ENCODE peak calls at places on chromosomes 16 and 17, in eight cellular contexts. One of them, this sample, is unnamed.

GRCh38 chr17:33038740-33039139 is 47.1 kb downstream of the SPACA3 start:
- DNase-seq in amniotic stem cell: no peak
- DNase-seq in activated CD4-positive, alpha-beta T cell treated with anti-CD3 and anti-CD28 coated beads for 24 hours: no peak
- DNase-seq in GM04504: no peak
- DNase-seq in heart left ventricle: peak
- DNase-seq in testis: peak
- DNase-seq in cardiac muscle cell: peak
- DNase-seq in H1: peak
- DNase-seq in this sample: peak

GRCh38 chr17:74016504-74016903 is 187.0 kb upstream of the RPL38 start:
- DNase-seq in amniotic stem cell: no peak
- DNase-seq in activated CD4-positive, alpha-beta T cell treated with anti-CD3 and anti-CD28 coated beads for 24 hours: no peak
- DNase-seq in GM04504: no peak
- DNase-seq in heart left ventricle: no peak
- DNase-seq in testis: no peak
- DNase-seq in cardiac muscle cell: no peak
- DNase-seq in H1: no peak
- DNase-seq in this sample: no peak

GRCh38 chr17:3003401-3004149 is 59.8 kb downstream of the OR1D5 start:
- DNase-seq in amniotic stem cell: no peak
- DNase-seq in activated CD4-positive, alpha-beta T cell treated with anti-CD3 and anti-CD28 coated beads for 24 hours: no peak
- DNase-seq in GM04504: no peak
- DNase-seq in heart left ventricle: peak
- DNase-seq in testis: no peak
- DNase-seq in cardiac muscle cell: no peak
- DNase-seq in H1: no peak
- DNase-seq in this sample: no peak

GRCh38 chr17:34840758-34841157 is 120.5 kb downstream of the CCT6B start:
- DNase-seq in amniotic stem cell: no peak
- DNase-seq in activated CD4-positive, alpha-beta T cell treated with anti-CD3 and anti-CD28 coated beads for 24 hours: no peak
- DNase-seq in GM04504: no peak
- DNase-seq in heart left ventricle: no peak
- DNase-seq in testis: no peak
- DNase-seq in cardiac muscle cell: peak
- DNase-seq in H1: peak
- DNase-seq in this sample: no peak

GRCh38 chr17:68080411-68081150 is 45.0 kb downstream of the KPNA2 start:
- DNase-seq in amniotic stem cell: no peak
- DNase-seq in activated CD4-positive, alpha-beta T cell treated with anti-CD3 and anti-CD28 coated beads for 24 hours: no peak
- DNase-seq in GM04504: no peak
- DNase-seq in heart left ventricle: no peak
- DNase-seq in testis: no peak
- DNase-seq in cardiac muscle cell: no peak
- DNase-seq in H1: no peak
- DNase-seq in this sample: no peak

GRCh38 chr16:12497558-12497957 is 306.1 kb downstream of the CPPED1 start:
- DNase-seq in amniotic stem cell: no peak
- DNase-seq in activated CD4-positive, alpha-beta T cell treated with anti-CD3 and anti-CD28 coated beads for 24 hours: no peak
- DNase-seq in GM04504: no peak
- DNase-seq in heart left ventricle: no peak
- DNase-seq in testis: no peak
- DNase-seq in cardiac muscle cell: no peak
- DNase-seq in H1: no peak
- DNase-seq in this sample: no peak

GRCh38 chr16:88526906-88527185 is 43.4 kb upstream of the ZC3H18 start:
- DNase-seq in amniotic stem cell: no peak
- DNase-seq in activated CD4-positive, alpha-beta T cell treated with anti-CD3 and anti-CD28 coated beads for 24 hours: no peak
- DNase-seq in GM04504: no peak
- DNase-seq in heart left ventricle: no peak
- DNase-seq in testis: no peak
- DNase-seq in cardiac muscle cell: no peak
- DNase-seq in H1: no peak
- DNase-seq in this sample: no peak

GRCh38 chr17:59479141-59479540 is 86.3 kb upstream of the DHX40 start:
- DNase-seq in amniotic stem cell: no peak
- DNase-seq in activated CD4-positive, alpha-beta T cell treated with anti-CD3 and anti-CD28 coated beads for 24 hours: no peak
- DNase-seq in GM04504: no peak
- DNase-seq in heart left ventricle: no peak
- DNase-seq in testis: no peak
- DNase-seq in cardiac muscle cell: no peak
- DNase-seq in H1: no peak
- DNase-seq in this sample: no peak

GRCh38 chr16:2854700-2855309 is 3.2 kb downstream of the PRSS22 start:
- DNase-seq in amniotic stem cell: no peak
- DNase-seq in activated CD4-positive, alpha-beta T cell treated with anti-CD3 and anti-CD28 coated beads for 24 hours: no peak
- DNase-seq in GM04504: no peak
- DNase-seq in heart left ventricle: no peak
- DNase-seq in testis: no peak
- DNase-seq in cardiac muscle cell: no peak
- DNase-seq in H1: peak
- DNase-seq in this sample: peak

GRCh38 chr17:79125503-79125902 is 50.9 kb downstream of the ENGASE start:
- DNase-seq in amniotic stem cell: no peak
- DNase-seq in activated CD4-positive, alpha-beta T cell treated with anti-CD3 and anti-CD28 coated beads for 24 hours: no peak
- DNase-seq in GM04504: no peak
- DNase-seq in heart left ventricle: no peak
- DNase-seq in testis: no peak
- DNase-seq in cardiac muscle cell: no peak
- DNase-seq in H1: no peak
- DNase-seq in this sample: no peak

GRCh38 chr17:78168906-78169793 is 769 bp downstream of the SYNGR2 start:
- DNase-seq in amniotic stem cell: peak
- DNase-seq in activated CD4-positive, alpha-beta T cell treated with anti-CD3 and anti-CD28 coated beads for 24 hours: peak
- DNase-seq in GM04504: no peak
- DNase-seq in heart left ventricle: peak
- DNase-seq in testis: peak
- DNase-seq in cardiac muscle cell: no peak
- DNase-seq in H1: peak
- DNase-seq in this sample: peak

GRCh38 chr16:19515765-19516164 is 6.1 kb downstream of the GDE1 start:
- DNase-seq in amniotic stem cell: no peak
- DNase-seq in activated CD4-positive, alpha-beta T cell treated with anti-CD3 and anti-CD28 coated beads for 24 hours: no peak
- DNase-seq in GM04504: no peak
- DNase-seq in heart left ventricle: no peak
- DNase-seq in testis: no peak
- DNase-seq in cardiac muscle cell: no peak
- DNase-seq in H1: no peak
- DNase-seq in this sample: no peak

GRCh38 chr17:49968380-49969133 is 433 bp upstream of the DLX4 start:
- DNase-seq in amniotic stem cell: peak
- DNase-seq in activated CD4-positive, alpha-beta T cell treated with anti-CD3 and anti-CD28 coated beads for 24 hours: peak
- DNase-seq in GM04504: peak
- DNase-seq in heart left ventricle: peak
- DNase-seq in testis: peak
- DNase-seq in cardiac muscle cell: peak
- DNase-seq in H1: peak
- DNase-seq in this sample: peak

GRCh38 chr17:75549246-75550138 is 24.0 kb downstream of the LLGL2 start:
- DNase-seq in amniotic stem cell: no peak
- DNase-seq in activated CD4-positive, alpha-beta T cell treated with anti-CD3 and anti-CD28 coated beads for 24 hours: no peak
- DNase-seq in GM04504: no peak
- DNase-seq in heart left ventricle: no peak
- DNase-seq in testis: no peak
- DNase-seq in cardiac muscle cell: no peak
- DNase-seq in H1: peak
- DNase-seq in this sample: no peak

GRCh38 chr17:38568845-38569510 is 36.8 kb downstream of the SRCIN1 start:
- DNase-seq in amniotic stem cell: no peak
- DNase-seq in activated CD4-positive, alpha-beta T cell treated with anti-CD3 and anti-CD28 coated beads for 24 hours: no peak
- DNase-seq in GM04504: no peak
- DNase-seq in heart left ventricle: no peak
- DNase-seq in testis: no peak
- DNase-seq in cardiac muscle cell: no peak
- DNase-seq in H1: no peak
- DNase-seq in this sample: no peak

GRCh38 chr16:74296120-74296464 is 522 bp upstream of the PSMD7 start:
- DNase-seq in amniotic stem cell: no peak
- DNase-seq in activated CD4-positive, alpha-beta T cell treated with anti-CD3 and anti-CD28 coated beads for 24 hours: no peak
- DNase-seq in GM04504: no peak
- DNase-seq in heart left ventricle: no peak
- DNase-seq in testis: no peak
- DNase-seq in cardiac muscle cell: no peak
- DNase-seq in H1: no peak
- DNase-seq in this sample: no peak

GRCh38 chr17:71237903-71238538 is 882.8 kb upstream of the SOX9 start:
- DNase-seq in amniotic stem cell: no peak
- DNase-seq in activated CD4-positive, alpha-beta T cell treated with anti-CD3 and anti-CD28 coated beads for 24 hours: no peak
- DNase-seq in GM04504: peak
- DNase-seq in heart left ventricle: no peak
- DNase-seq in testis: no peak
- DNase-seq in cardiac muscle cell: peak
- DNase-seq in H1: no peak
- DNase-seq in this sample: peak

GRCh38 chr17:79500738-79501533 is 109.9 kb downstream of the RBFOX3 start:
- DNase-seq in amniotic stem cell: no peak
- DNase-seq in activated CD4-positive, alpha-beta T cell treated with anti-CD3 and anti-CD28 coated beads for 24 hours: no peak
- DNase-seq in GM04504: no peak
- DNase-seq in heart left ventricle: no peak
- DNase-seq in testis: no peak
- DNase-seq in cardiac muscle cell: no peak
- DNase-seq in H1: no peak
- DNase-seq in this sample: no peak

GRCh38 chr16:52805559-52806168 is 247.0 kb downstream of the CHD9NB start:
- DNase-seq in amniotic stem cell: no peak
- DNase-seq in activated CD4-positive, alpha-beta T cell treated with anti-CD3 and anti-CD28 coated beads for 24 hours: no peak
- DNase-seq in GM04504: no peak
- DNase-seq in heart left ventricle: no peak
- DNase-seq in testis: no peak
- DNase-seq in cardiac muscle cell: no peak
- DNase-seq in H1: no peak
- DNase-seq in this sample: no peak

GRCh38 chr16:58638148-58639036 is 8.8 kb upstream of the CNOT1 start:
- DNase-seq in amniotic stem cell: peak
- DNase-seq in activated CD4-positive, alpha-beta T cell treated with anti-CD3 and anti-CD28 coated beads for 24 hours: no peak
- DNase-seq in GM04504: peak
- DNase-seq in heart left ventricle: peak
- DNase-seq in testis: peak
- DNase-seq in cardiac muscle cell: peak
- DNase-seq in H1: no peak
- DNase-seq in this sample: no peak

GRCh38 chr16:14325921-14326401 is 254.8 kb downstream of the MRTFB start:
- DNase-seq in amniotic stem cell: no peak
- DNase-seq in activated CD4-positive, alpha-beta T cell treated with anti-CD3 and anti-CD28 coated beads for 24 hours: no peak
- DNase-seq in GM04504: no peak
- DNase-seq in heart left ventricle: peak
- DNase-seq in testis: peak
- DNase-seq in cardiac muscle cell: peak
- DNase-seq in H1: no peak
- DNase-seq in this sample: peak

GRCh38 chr17:78535285-78536197 is 41.7 kb downstream of the DNAH17 start:
- DNase-seq in amniotic stem cell: no peak
- DNase-seq in activated CD4-positive, alpha-beta T cell treated with anti-CD3 and anti-CD28 coated beads for 24 hours: no peak
- DNase-seq in GM04504: no peak
- DNase-seq in heart left ventricle: no peak
- DNase-seq in testis: no peak
- DNase-seq in cardiac muscle cell: no peak
- DNase-seq in H1: no peak
- DNase-seq in this sample: no peak

GRCh38 chr16:85658504-85659326 is 30.0 kb downstream of the GINS2 start:
- DNase-seq in amniotic stem cell: no peak
- DNase-seq in activated CD4-positive, alpha-beta T cell treated with anti-CD3 and anti-CD28 coated beads for 24 hours: no peak
- DNase-seq in GM04504: no peak
- DNase-seq in heart left ventricle: no peak
- DNase-seq in testis: no peak
- DNase-seq in cardiac muscle cell: no peak
- DNase-seq in H1: no peak
- DNase-seq in this sample: no peak

GRCh38 chr17:14330492-14330920 is 29.6 kb downstream of the HS3ST3B1 start:
- DNase-seq in amniotic stem cell: no peak
- DNase-seq in activated CD4-positive, alpha-beta T cell treated with anti-CD3 and anti-CD28 coated beads for 24 hours: no peak
- DNase-seq in GM04504: peak
- DNase-seq in heart left ventricle: no peak
- DNase-seq in testis: no peak
- DNase-seq in cardiac muscle cell: peak
- DNase-seq in H1: no peak
- DNase-seq in this sample: no peak

GRCh38 chr17:52828621-52829020 is 670.1 kb upstream of the CA10 start:
- DNase-seq in amniotic stem cell: no peak
- DNase-seq in activated CD4-positive, alpha-beta T cell treated with anti-CD3 and anti-CD28 coated beads for 24 hours: no peak
- DNase-seq in GM04504: no peak
- DNase-seq in heart left ventricle: no peak
- DNase-seq in testis: peak
- DNase-seq in cardiac muscle cell: no peak
- DNase-seq in H1: no peak
- DNase-seq in this sample: no peak

GRCh38 chr16:55136356-55136755 is 187.6 kb upstream of the IRX6 start:
- DNase-seq in amniotic stem cell: no peak
- DNase-seq in activated CD4-positive, alpha-beta T cell treated with anti-CD3 and anti-CD28 coated beads for 24 hours: no peak
- DNase-seq in GM04504: no peak
- DNase-seq in heart left ventricle: no peak
- DNase-seq in testis: no peak
- DNase-seq in cardiac muscle cell: no peak
- DNase-seq in H1: no peak
- DNase-seq in this sample: no peak

GRCh38 chr16:88796278-88796677 is 7.3 kb upstream of the CDT1 start:
- DNase-seq in amniotic stem cell: no peak
- DNase-seq in activated CD4-positive, alpha-beta T cell treated with anti-CD3 and anti-CD28 coated beads for 24 hours: no peak
- DNase-seq in GM04504: no peak
- DNase-seq in heart left ventricle: no peak
- DNase-seq in testis: no peak
- DNase-seq in cardiac muscle cell: no peak
- DNase-seq in H1: no peak
- DNase-seq in this sample: no peak

GRCh38 chr17:21245703-21246102 is 7.5 kb downstream of the NATD1 start:
- DNase-seq in amniotic stem cell: no peak
- DNase-seq in activated CD4-positive, alpha-beta T cell treated with anti-CD3 and anti-CD28 coated beads for 24 hours: no peak
- DNase-seq in GM04504: no peak
- DNase-seq in heart left ventricle: no peak
- DNase-seq in testis: no peak
- DNase-seq in cardiac muscle cell: no peak
- DNase-seq in H1: no peak
- DNase-seq in this sample: no peak

GRCh38 chr17:14699569-14700190 is 398.8 kb downstream of the HS3ST3B1 start:
- DNase-seq in amniotic stem cell: no peak
- DNase-seq in activated CD4-positive, alpha-beta T cell treated with anti-CD3 and anti-CD28 coated beads for 24 hours: no peak
- DNase-seq in GM04504: no peak
- DNase-seq in heart left ventricle: no peak
- DNase-seq in testis: no peak
- DNase-seq in cardiac muscle cell: no peak
- DNase-seq in H1: no peak
- DNase-seq in this sample: no peak

GRCh38 chr16:84608281-84608680 is 9.6 kb downstream of the COTL1 start:
- DNase-seq in amniotic stem cell: no peak
- DNase-seq in activated CD4-positive, alpha-beta T cell treated with anti-CD3 and anti-CD28 coated beads for 24 hours: no peak
- DNase-seq in GM04504: no peak
- DNase-seq in heart left ventricle: no peak
- DNase-seq in testis: no peak
- DNase-seq in cardiac muscle cell: no peak
- DNase-seq in H1: no peak
- DNase-seq in this sample: peak

GRCh38 chr17:45427181-45427835 is 5.4 kb downstream of the ARHGAP27 start:
- DNase-seq in amniotic stem cell: no peak
- DNase-seq in activated CD4-positive, alpha-beta T cell treated with anti-CD3 and anti-CD28 coated beads for 24 hours: no peak
- DNase-seq in GM04504: no peak
- DNase-seq in heart left ventricle: no peak
- DNase-seq in testis: no peak
- DNase-seq in cardiac muscle cell: no peak
- DNase-seq in H1: no peak
- DNase-seq in this sample: no peak

GRCh38 chr17:71251936-71252335 is 868.9 kb upstream of the SOX9 start:
- DNase-seq in amniotic stem cell: no peak
- DNase-seq in activated CD4-positive, alpha-beta T cell treated with anti-CD3 and anti-CD28 coated beads for 24 hours: no peak
- DNase-seq in GM04504: peak
- DNase-seq in heart left ventricle: no peak
- DNase-seq in testis: no peak
- DNase-seq in cardiac muscle cell: no peak
- DNase-seq in H1: no peak
- DNase-seq in this sample: no peak

GRCh38 chr17:58525239-58525638 is 10.8 kb upstream of the MTMR4 start:
- DNase-seq in amniotic stem cell: no peak
- DNase-seq in activated CD4-positive, alpha-beta T cell treated with anti-CD3 and anti-CD28 coated beads for 24 hours: no peak
- DNase-seq in GM04504: peak
- DNase-seq in heart left ventricle: peak
- DNase-seq in testis: no peak
- DNase-seq in cardiac muscle cell: peak
- DNase-seq in H1: no peak
- DNase-seq in this sample: no peak

GRCh38 chr16:2981177-2981898 is 1.1 kb upstream of the PKMYT1 start:
- DNase-seq in amniotic stem cell: no peak
- DNase-seq in activated CD4-positive, alpha-beta T cell treated with anti-CD3 and anti-CD28 coated beads for 24 hours: no peak
- DNase-seq in GM04504: no peak
- DNase-seq in heart left ventricle: no peak
- DNase-seq in testis: peak
- DNase-seq in cardiac muscle cell: peak
- DNase-seq in H1: no peak
- DNase-seq in this sample: peak

This sample was measured in D341Med.